ENCODE peak calls at places on chromosome 4, in eight cellular contexts. T is cardiac muscle cell; Z is sigmoid colon; U is left ventricle myocardium inferior; Q is CD8-positive, alpha-beta T cell; I is CD4-positive, alpha-beta memory T cell; L is mammary epithelial cell; O is breast epithelium. W is an unnamed sample.

GRCh38 chr4:41506071-41506470 is 31.9 kb upstream of the LIMCH1 start:
- DNase-seq in T (no peak), O (no peak), I (no peak), Z (no peak), U (no peak), L (no peak), Q (no peak), W (no peak)

GRCh38 chr4:75733369-75733768 is 9.0 kb downstream of the USO1 start:
- DNase-seq in U (no peak), I (no peak), T (no peak), O (no peak), L (no peak), Q (no peak), Z (no peak), W (no peak)

GRCh38 chr4:155903453-155903852 is at the start of gene TDO2:
- DNase-seq in I (no peak), O (no peak), T (no peak), Q (no peak), L (no peak), Z (no peak), U (no peak), W (no peak)

GRCh38 chr4:145154573-145154972 is 25.8 kb downstream of the OTUD4 start:
- DNase-seq in O (no peak), T (peak), Q (no peak), L (peak), U (no peak), Z (no peak), I (no peak), W (no peak)

GRCh38 chr4:78710536-78710935 is 65.6 kb upstream of the BMP2K start:
- DNase-seq in Z (no peak), U (no peak), I (no peak), Q (no peak), L (peak), T (no peak), O (no peak), W (no peak)

GRCh38 chr4:70734971-70735370 is 13.2 kb downstream of the RUFY3 start:
- DNase-seq in T (no peak), L (no peak), U (no peak), Z (no peak), I (no peak), O (no peak), Q (no peak), W (no peak)

GRCh38 chr4:147096667-147097604 is 151.3 kb upstream of the TTC29 start:
- DNase-seq in T (peak), L (peak), Q (no peak), Z (no peak), I (peak), U (no peak), O (no peak), W (no peak)

GRCh38 chr4:76028242-76028859 is 5.1 kb upstream of the CXCL10 start:
- DNase-seq in U (no peak), O (no peak), I (peak), L (peak), Z (no peak), Q (no peak), T (no peak), W (no peak)

GRCh38 chr4:41061482-41062185 is 152.7 kb downstream of the APBB2 start:
- DNase-seq in I (no peak), Q (no peak), U (no peak), L (no peak), T (no peak), Z (no peak), O (no peak), W (no peak)

GRCh38 chr4:8427761-8428287 is 12.7 kb downstream of the ACOX3 start:
- DNase-seq in U (peak), Z (peak), T (peak), Q (no peak), I (peak), O (peak), L (peak), W (no peak)

GRCh38 chr4:151961456-151961855 is 200.6 kb upstream of the GATB start:
- DNase-seq in O (no peak), T (no peak), Q (no peak), I (no peak), U (no peak), L (no peak), Z (no peak), W (no peak)
- H3K27ac ChIP-seq in O (no peak), T (no peak), Q (no peak), I (no peak), U (no peak), L (no peak), Z (no peak), W (no peak)

GRCh38 chr4:141066690-141067089 is 66.6 kb downstream of the RNF150 start:
- DNase-seq in I (no peak), O (no peak), Z (no peak), L (no peak), Q (no peak), U (no peak), T (no peak), W (no peak)
- H3K4me3 ChIP-seq in I (no peak), O (no peak), Z (no peak), L (no peak), Q (no peak), U (no peak), T (no peak), W (no peak)

GRCh38 chr4:115331241-115331640 is 217.8 kb upstream of the NDST4 start:
- DNase-seq in T (no peak), O (no peak), U (no peak), Q (no peak), L (no peak), Z (no peak), I (no peak), W (no peak)
- H3K27ac ChIP-seq in T (no peak), O (no peak), U (no peak), Q (no peak), L (no peak), Z (no peak), I (no peak), W (no peak)

DNA sequence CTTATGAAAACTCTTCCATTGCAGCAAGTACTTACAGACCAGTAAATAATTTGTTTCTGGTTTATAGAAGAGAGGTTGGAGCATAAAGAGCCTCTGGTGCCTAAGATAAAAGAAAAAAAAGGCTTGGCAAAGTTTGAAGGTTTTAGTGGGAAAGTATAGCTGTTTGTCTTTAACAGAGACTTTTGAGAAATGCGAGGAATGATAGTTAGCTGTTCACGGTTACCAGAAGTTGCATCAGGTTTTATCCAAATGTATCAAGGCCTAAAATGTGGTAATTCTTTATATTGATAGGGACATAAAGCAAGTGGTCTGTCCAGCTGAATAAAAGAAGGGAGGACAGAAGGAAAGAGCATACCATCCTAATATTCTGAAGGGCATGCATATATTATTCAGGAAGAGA is 29.3 kb downstream of the RAP1GDS1 start:
- DNase-seq in U (no peak), I (no peak), Q (no peak), O (no peak), Z (no peak), T (no peak), L (no peak), W (no peak)
- H3K4me3 ChIP-seq in U (no peak), I (no peak), Q (no peak), O (no peak), Z (no peak), T (no peak), L (no peak), W (no peak)

GRCh38 chr4:675980-676870 is 1.9 kb downstream of the MYL5 start:
- DNase-seq in Z (no peak), T (no peak), Q (no peak), O (no peak), U (no peak), L (no peak), I (no peak), W (no peak)
- H3K27ac ChIP-seq in Z (no peak), T (peak), Q (no peak), O (no peak), U (no peak), L (no peak), I (no peak), W (no peak)

DNA sequence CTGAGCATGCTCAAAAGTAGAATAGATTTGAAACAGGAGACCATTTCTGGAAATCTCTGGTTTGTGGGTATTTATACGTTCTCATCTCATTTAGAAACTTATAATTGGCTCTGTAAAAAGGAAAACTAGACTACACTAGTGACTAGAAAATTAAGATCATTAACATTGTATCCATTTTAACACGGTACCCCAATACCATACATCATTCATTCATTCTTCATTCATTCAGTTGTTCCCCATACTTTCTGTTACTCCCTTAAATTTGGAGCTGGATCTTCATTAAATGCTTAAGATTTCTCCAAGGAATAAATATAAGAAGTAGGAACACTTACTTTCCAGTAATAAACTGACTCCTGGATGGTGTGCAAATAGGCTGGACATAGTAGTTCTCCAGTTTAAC is 1.3 kb downstream of the ARSJ start:
- DNase-seq in O (no peak), L (no peak), T (no peak), U (no peak), I (no peak), Q (no peak), Z (no peak), W (no peak)
- H3K4me3 ChIP-seq in O (peak), L (peak), T (no peak), U (peak), I (no peak), Q (no peak), Z (peak), W (peak)

DNA sequence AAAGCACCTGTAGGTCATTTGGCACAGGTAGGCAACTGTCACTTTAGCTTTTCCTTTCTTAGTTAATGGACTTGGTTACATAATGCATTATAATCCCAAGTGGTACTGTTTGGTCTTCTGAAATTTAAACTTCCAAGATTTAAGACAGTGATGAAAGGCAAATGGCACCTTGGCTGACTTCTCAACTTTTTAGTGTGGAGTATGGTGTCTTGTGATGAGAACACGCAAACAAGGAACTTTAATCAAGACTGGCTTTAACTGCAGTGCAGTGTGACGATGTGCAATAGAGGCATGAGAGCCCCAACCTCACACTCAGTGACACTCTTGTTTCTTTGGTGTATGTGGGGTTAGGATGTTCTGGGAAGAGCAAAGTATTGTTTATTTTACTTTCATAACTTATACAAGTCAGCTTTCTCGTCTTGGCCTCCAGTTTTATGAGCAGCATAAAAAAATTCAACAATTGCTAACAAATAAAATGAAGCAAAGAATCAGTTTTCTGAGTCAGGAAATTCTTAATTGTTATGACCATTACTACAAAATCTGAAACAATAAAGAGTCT is 171.9 kb downstream of the MAD2L1 start:
- DNase-seq in L (no peak), O (no peak), Z (peak), I (no peak), U (no peak), Q (no peak), T (no peak), W (no peak)
- H3K27ac ChIP-seq in L (no peak), O (no peak), Z (peak), I (no peak), U (no peak), Q (no peak), T (no peak), W (no peak)

GRCh38 chr4:4865705-4866123 is 6.2 kb downstream of the MSX1 start:
- DNase-seq in O (no peak), L (no peak), U (no peak), I (no peak), Q (no peak), T (no peak), Z (no peak), W (no peak)

GRCh38 chr4:4866124-4866832 is 6.8 kb downstream of the MSX1 start:
- DNase-seq in O (no peak), L (no peak), Q (no peak), T (peak), Z (no peak), U (no peak), I (no peak), W (no peak)

GRCh38 chr4:4867745-4868505 is 8.5 kb downstream of the MSX1 start:
- DNase-seq in I (no peak), L (no peak), Q (no peak), O (no peak), U (no peak), Z (no peak), T (no peak), W (no peak)

GRCh38 chr4:4868506-4869379 is 9.3 kb downstream of the MSX1 start:
- DNase-seq in O (no peak), U (no peak), I (no peak), T (no peak), Q (no peak), Z (no peak), L (no peak), W (no peak)

DNA sequence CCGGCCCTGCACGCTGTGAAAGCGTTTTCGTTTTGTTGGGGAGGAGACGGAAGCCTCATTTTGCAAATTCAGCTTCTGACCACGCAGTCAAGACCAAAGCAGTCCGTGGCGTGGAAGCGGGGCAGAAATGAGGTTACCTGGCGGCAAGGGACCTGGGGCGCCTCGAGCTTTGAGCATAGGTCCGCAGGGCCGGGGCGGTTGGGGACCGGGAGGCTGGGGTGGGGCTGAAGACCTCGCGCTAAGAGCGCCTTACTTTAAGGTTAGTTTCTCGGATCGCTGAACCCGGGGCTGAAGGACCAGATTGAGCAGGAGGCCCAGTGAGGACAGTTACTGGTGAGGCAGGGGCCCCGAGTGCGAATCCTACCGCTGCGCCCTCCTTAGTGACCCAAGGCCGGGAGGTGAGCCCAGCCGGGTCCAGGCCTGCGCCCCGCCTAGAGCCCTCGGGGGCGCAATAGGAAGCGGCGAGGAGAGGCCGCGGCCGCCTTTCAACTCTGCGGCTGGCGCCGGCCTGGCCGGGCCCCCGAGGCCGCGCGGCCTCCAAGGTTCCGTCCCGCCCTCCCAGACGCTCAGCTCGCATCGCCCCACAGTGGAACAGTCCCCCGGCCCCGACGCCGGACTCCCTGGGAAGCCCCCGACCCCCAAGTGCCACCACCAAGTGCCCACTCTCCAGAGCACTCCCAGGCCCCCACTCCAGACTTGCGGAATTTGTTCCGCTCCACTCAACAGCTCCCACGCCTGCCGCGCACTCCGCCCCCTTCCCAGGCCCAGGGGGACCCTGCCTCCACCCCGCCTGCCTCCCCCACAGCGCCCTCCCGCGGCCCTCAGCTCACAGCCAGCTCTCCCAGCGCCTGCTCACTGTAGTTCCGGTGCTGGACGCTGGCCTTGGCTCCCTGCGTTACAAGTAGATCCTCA is 7.6 kb downstream of the MSX1 start:
- DNase-seq in Q (no peak), L (no peak), I (no peak), U (no peak), O (no peak), Z (no peak), T (peak), W (no peak)
- H3K4me3 ChIP-seq in Q (no peak), L (no peak), I (no peak), U (peak), O (peak), Z (no peak), T (peak), W (peak)